ENCODE peak calls at places on chromosomes 4 and X, in eight cellular contexts. One of them, this sample, is unnamed.

GRCh38 chr4:176034498-176034897 is 31.1 kb upstream of the WDR17 start:
- DNase-seq in pancreas: no peak
- DNase-seq in GM23248: peak; percentile 63
- DNase-seq in psoas muscle: no peak
- DNase-seq in cardiac muscle cell: peak; percentile 59
- DNase-seq in astrocyte: peak; percentile 33
- DNase-seq in aorta: no peak
- DNase-seq in lower lobe of right lung: no peak
- DNase-seq in this sample: peak; percentile 11

GRCh38 chr4:113052379-113052951 is 3.0 kb downstream of the ANK2 start:
- DNase-seq in psoas muscle: no peak
- DNase-seq in lower lobe of right lung: no peak
- DNase-seq in astrocyte: peak; percentile 86
- DNase-seq in pancreas: no peak
- DNase-seq in aorta: no peak
- DNase-seq in GM23248: peak; percentile 65
- DNase-seq in cardiac muscle cell: peak; percentile 3
- DNase-seq in this sample: no peak

GRCh38 chr4:183035726-183036415 is 63.2 kb upstream of the WWC2 start:
- DNase-seq in pancreas: no peak
- DNase-seq in aorta: no peak
- DNase-seq in cardiac muscle cell: no peak
- DNase-seq in GM23248: no peak
- DNase-seq in psoas muscle: no peak
- DNase-seq in astrocyte: no peak
- DNase-seq in lower lobe of right lung: no peak
- DNase-seq in this sample: no peak

GRCh38 chrX:41825796-41826195 is 97.6 kb downstream of the CASK start:
- DNase-seq in pancreas: no peak
- DNase-seq in aorta: no peak
- DNase-seq in psoas muscle: no peak
- DNase-seq in astrocyte: no peak
- DNase-seq in cardiac muscle cell: no peak
- DNase-seq in GM23248: no peak
- DNase-seq in lower lobe of right lung: no peak
- DNase-seq in this sample: no peak

GRCh38 chrX:16125520-16126149 is 2.3 kb downstream of the GRPR start:
- DNase-seq in lower lobe of right lung: no peak
- DNase-seq in psoas muscle: no peak
- DNase-seq in aorta: no peak
- DNase-seq in cardiac muscle cell: no peak
- DNase-seq in pancreas: no peak
- DNase-seq in astrocyte: no peak
- DNase-seq in GM23248: no peak
- DNase-seq in this sample: no peak

GRCh38 chrX:71910526-71911022 is at the start of gene NHSL2:
- DNase-seq in psoas muscle: peak; percentile 29
- DNase-seq in aorta: peak; percentile 78
- DNase-seq in lower lobe of right lung: peak; percentile 40
- DNase-seq in cardiac muscle cell: peak; percentile 16
- DNase-seq in pancreas: no peak
- DNase-seq in astrocyte: peak; percentile 44
- DNase-seq in GM23248: peak; percentile 57
- DNase-seq in this sample: no peak

GRCh38 chrX:22652596-22652995 is 347.2 kb upstream of the DDX53 start:
- DNase-seq in aorta: no peak
- DNase-seq in psoas muscle: no peak
- DNase-seq in GM23248: peak; percentile 42
- DNase-seq in cardiac muscle cell: peak; percentile 36
- DNase-seq in lower lobe of right lung: no peak
- DNase-seq in pancreas: no peak
- DNase-seq in astrocyte: peak; percentile 48
- DNase-seq in this sample: peak; percentile 17

GRCh38 chr4:105896984-105897760 is 1.9 kb downstream of the NPNT start:
- DNase-seq in pancreas: no peak
- DNase-seq in lower lobe of right lung: no peak
- DNase-seq in astrocyte: no peak
- DNase-seq in psoas muscle: no peak
- DNase-seq in GM23248: no peak
- DNase-seq in aorta: no peak
- DNase-seq in cardiac muscle cell: no peak
- DNase-seq in this sample: no peak

GRCh38 chr4:113433536-113434246 is 327.8 kb downstream of the CAMK2D start:
- DNase-seq in lower lobe of right lung: no peak
- DNase-seq in cardiac muscle cell: peak; percentile 22
- DNase-seq in pancreas: no peak
- DNase-seq in aorta: no peak
- DNase-seq in psoas muscle: no peak
- DNase-seq in astrocyte: peak; percentile 39
- DNase-seq in GM23248: peak; percentile 74
- DNase-seq in this sample: no peak

GRCh38 chr4:126216611-126217010 is 901.9 kb downstream of the FAT4 start:
- DNase-seq in aorta: no peak
- DNase-seq in psoas muscle: no peak
- DNase-seq in astrocyte: no peak
- DNase-seq in GM23248: no peak
- DNase-seq in cardiac muscle cell: no peak
- DNase-seq in pancreas: no peak
- DNase-seq in lower lobe of right lung: no peak
- DNase-seq in this sample: no peak

GRCh38 chrX:20252392-20253231 is 14.1 kb downstream of the RPS6KA3 start:
- DNase-seq in lower lobe of right lung: peak; percentile 61
- DNase-seq in aorta: no peak
- DNase-seq in pancreas: peak; percentile 53
- DNase-seq in cardiac muscle cell: peak; percentile 61
- DNase-seq in psoas muscle: peak; percentile 45
- DNase-seq in astrocyte: peak; percentile 19
- DNase-seq in GM23248: peak; percentile 51
- DNase-seq in this sample: peak; percentile 75

GRCh38 chr4:18390655-18391369 is 369.3 kb upstream of the LCORL start:
- DNase-seq in lower lobe of right lung: no peak
- DNase-seq in cardiac muscle cell: no peak
- DNase-seq in GM23248: peak; percentile 9
- DNase-seq in pancreas: no peak
- DNase-seq in astrocyte: no peak
- DNase-seq in psoas muscle: no peak
- DNase-seq in aorta: no peak
- DNase-seq in this sample: no peak

GRCh38 chr4:34293459-34293858 is 1950.9 kb downstream of the ARAP2 start:
- DNase-seq in aorta: no peak
- DNase-seq in astrocyte: no peak
- DNase-seq in lower lobe of right lung: no peak
- DNase-seq in psoas muscle: no peak
- DNase-seq in cardiac muscle cell: no peak
- DNase-seq in pancreas: no peak
- DNase-seq in GM23248: no peak
- DNase-seq in this sample: no peak

GRCh38 chr4:34289489-34289888 is 1954.8 kb downstream of the ARAP2 start:
- DNase-seq in cardiac muscle cell: no peak
- DNase-seq in pancreas: no peak
- DNase-seq in lower lobe of right lung: no peak
- DNase-seq in astrocyte: no peak
- DNase-seq in aorta: no peak
- DNase-seq in psoas muscle: no peak
- DNase-seq in GM23248: peak; percentile 13
- DNase-seq in this sample: no peak

GRCh38 chr4:34289962-34290361 is 1954.4 kb downstream of the ARAP2 start:
- DNase-seq in psoas muscle: no peak
- DNase-seq in GM23248: no peak
- DNase-seq in cardiac muscle cell: no peak
- DNase-seq in aorta: no peak
- DNase-seq in pancreas: no peak
- DNase-seq in astrocyte: no peak
- DNase-seq in lower lobe of right lung: no peak
- DNase-seq in this sample: no peak
- H3K4me3 ChIP-seq in psoas muscle: no peak overlapping the region
- H3K4me3 ChIP-seq in GM23248: no peak overlapping the region
- H3K4me3 ChIP-seq in cardiac muscle cell: no peak overlapping the region
- H3K4me3 ChIP-seq in aorta: no peak overlapping the region
- H3K4me3 ChIP-seq in pancreas: no peak overlapping the region
- H3K4me3 ChIP-seq in astrocyte: no peak overlapping the region
- H3K4me3 ChIP-seq in lower lobe of right lung: no peak overlapping the region
- H3K4me3 ChIP-seq in this sample: no peak overlapping the region

GRCh38 chrX:9745417-9746115 is 20.1 kb downstream of the GPR143 start:
- DNase-seq in lower lobe of right lung: no peak
- DNase-seq in GM23248: peak; percentile 6
- DNase-seq in psoas muscle: no peak
- DNase-seq in cardiac muscle cell: peak; percentile 78
- DNase-seq in pancreas: no peak
- DNase-seq in astrocyte: peak; percentile 8
- DNase-seq in aorta: no peak
- DNase-seq in this sample: peak; percentile 32

GRCh38 chrX:9749141-9749540 is 16.5 kb downstream of the GPR143 start:
- DNase-seq in aorta: no peak
- DNase-seq in pancreas: no peak
- DNase-seq in GM23248: no peak
- DNase-seq in cardiac muscle cell: no peak
- DNase-seq in psoas muscle: no peak
- DNase-seq in lower lobe of right lung: no peak
- DNase-seq in astrocyte: no peak
- DNase-seq in this sample: no peak

GRCh38 chrX:9747644-9748043 is 18.0 kb downstream of the GPR143 start:
- DNase-seq in astrocyte: no peak
- DNase-seq in lower lobe of right lung: no peak
- DNase-seq in GM23248: no peak
- DNase-seq in pancreas: no peak
- DNase-seq in cardiac muscle cell: no peak
- DNase-seq in aorta: no peak
- DNase-seq in psoas muscle: no peak
- DNase-seq in this sample: no peak

GRCh38 chrX:9746148-9746880 is 19.3 kb downstream of the GPR143 start:
- DNase-seq in psoas muscle: no peak
- DNase-seq in astrocyte: peak; percentile 77
- DNase-seq in pancreas: no peak
- DNase-seq in lower lobe of right lung: no peak
- DNase-seq in cardiac muscle cell: peak; percentile 80
- DNase-seq in GM23248: peak; percentile 27
- DNase-seq in aorta: no peak
- DNase-seq in this sample: no peak
- H3K27ac ChIP-seq in psoas muscle: no peak overlapping the region
- H3K27ac ChIP-seq in astrocyte: peak overlapping the region; percentile 54
- H3K27ac ChIP-seq in pancreas: no peak overlapping the region
- H3K27ac ChIP-seq in lower lobe of right lung: peak overlapping the region; percentile 24
- H3K27ac ChIP-seq in cardiac muscle cell: no peak overlapping the region
- H3K27ac ChIP-seq in GM23248: no peak overlapping the region
- H3K27ac ChIP-seq in aorta: no peak overlapping the region
- H3K27ac ChIP-seq in this sample: peak overlapping the region; percentile 53

GRCh38 chr4:1795304-1796195 is 2.5 kb downstream of the FGFR3 start:
- DNase-seq in aorta: no peak
- DNase-seq in cardiac muscle cell: no peak
- DNase-seq in GM23248: no peak
- DNase-seq in pancreas: no peak
- DNase-seq in lower lobe of right lung: no peak
- DNase-seq in astrocyte: no peak
- DNase-seq in psoas muscle: no peak
- DNase-seq in this sample: no peak
- H3K4me3 ChIP-seq in aorta: no peak overlapping the region
- H3K4me3 ChIP-seq in cardiac muscle cell: peak overlapping the region; percentile 54
- H3K4me3 ChIP-seq in GM23248: no peak overlapping the region
- H3K4me3 ChIP-seq in pancreas: peak overlapping the region; percentile 37
- H3K4me3 ChIP-seq in lower lobe of right lung: peak overlapping the region; percentile 64
- H3K4me3 ChIP-seq in astrocyte: no peak overlapping the region
- H3K4me3 ChIP-seq in psoas muscle: peak overlapping the region; percentile 60
- H3K4me3 ChIP-seq in this sample: no peak overlapping the region

DNA sequence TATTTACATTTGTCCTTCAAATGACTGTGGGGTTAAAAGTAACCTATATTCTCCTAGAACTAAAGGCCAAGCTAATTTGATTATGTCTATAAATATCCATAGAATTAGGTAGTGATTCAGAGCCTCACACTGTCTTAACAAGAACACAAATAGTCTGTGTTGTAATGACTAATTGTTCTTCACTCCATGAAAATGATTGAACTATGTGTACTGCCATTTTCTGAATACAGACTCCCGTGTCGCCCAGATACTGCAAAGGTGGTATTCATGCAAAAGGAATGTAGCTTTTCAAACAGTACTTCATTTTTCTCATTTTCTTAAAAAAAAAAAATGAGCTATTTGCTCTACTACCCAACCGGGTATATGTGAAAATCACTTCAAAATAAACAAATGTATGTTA is 11.3 kb upstream of the PHKA2 start:
- DNase-seq in astrocyte: peak; percentile 79
- DNase-seq in psoas muscle: no peak
- DNase-seq in lower lobe of right lung: no peak
- DNase-seq in cardiac muscle cell: peak; percentile 49
- DNase-seq in GM23248: peak; percentile 72
- DNase-seq in aorta: no peak
- DNase-seq in pancreas: no peak
- DNase-seq in this sample: no peak
- H3K27ac ChIP-seq in astrocyte: peak overlapping the region; percentile 97
- H3K27ac ChIP-seq in psoas muscle: no peak overlapping the region
- H3K27ac ChIP-seq in lower lobe of right lung: no peak overlapping the region
- H3K27ac ChIP-seq in cardiac muscle cell: no peak overlapping the region
- H3K27ac ChIP-seq in GM23248: peak overlapping the region; percentile 97
- H3K27ac ChIP-seq in aorta: no peak overlapping the region
- H3K27ac ChIP-seq in pancreas: no peak overlapping the region
- H3K27ac ChIP-seq in this sample: no peak overlapping the region

GRCh38 chr4:1171306-1172227 is 816 bp downstream of the SPON2 start:
- DNase-seq in astrocyte: no peak
- DNase-seq in cardiac muscle cell: peak; percentile 45
- DNase-seq in lower lobe of right lung: no peak
- DNase-seq in aorta: peak; percentile 81
- DNase-seq in GM23248: peak; percentile 43
- DNase-seq in pancreas: peak; percentile 81
- DNase-seq in psoas muscle: peak; percentile 45
- DNase-seq in this sample: no peak
- H3K4me3 ChIP-seq in astrocyte: peak overlapping the region; percentile 42
- H3K4me3 ChIP-seq in cardiac muscle cell: peak overlapping the region; percentile 0
- H3K4me3 ChIP-seq in lower lobe of right lung: peak overlapping the region; percentile 53
- H3K4me3 ChIP-seq in aorta: no peak overlapping the region
- H3K4me3 ChIP-seq in GM23248: peak overlapping the region; percentile 26
- H3K4me3 ChIP-seq in pancreas: peak overlapping the region; percentile 1
- H3K4me3 ChIP-seq in psoas muscle: peak overlapping the region; percentile 55
- H3K4me3 ChIP-seq in this sample: no peak overlapping the region

GRCh38 chr4:74055096-74055495 is 16.6 kb upstream of the CXCL3 start:
- DNase-seq in lower lobe of right lung: no peak
- DNase-seq in pancreas: no peak
- DNase-seq in GM23248: no peak
- DNase-seq in astrocyte: no peak
- DNase-seq in aorta: no peak
- DNase-seq in cardiac muscle cell: no peak
- DNase-seq in psoas muscle: no peak
- DNase-seq in this sample: no peak

GRCh38 chr4:74056858-74057562 is 18.5 kb upstream of the CXCL3 start:
- DNase-seq in GM23248: peak; percentile 91
- DNase-seq in psoas muscle: no peak
- DNase-seq in astrocyte: peak; percentile 77
- DNase-seq in pancreas: no peak
- DNase-seq in lower lobe of right lung: no peak
- DNase-seq in cardiac muscle cell: peak; percentile 83
- DNase-seq in aorta: no peak
- DNase-seq in this sample: no peak

GRCh38 chr4:74056114-74056857 is 17.8 kb upstream of the CXCL3 start:
- DNase-seq in pancreas: no peak
- DNase-seq in GM23248: peak; percentile 83
- DNase-seq in psoas muscle: no peak
- DNase-seq in cardiac muscle cell: peak; percentile 45
- DNase-seq in astrocyte: peak; percentile 54
- DNase-seq in lower lobe of right lung: no peak
- DNase-seq in aorta: no peak
- DNase-seq in this sample: no peak

GRCh38 chr4:74054483-74055032 is 16.1 kb upstream of the CXCL3 start:
- DNase-seq in aorta: no peak
- DNase-seq in pancreas: no peak
- DNase-seq in psoas muscle: no peak
- DNase-seq in astrocyte: no peak
- DNase-seq in lower lobe of right lung: no peak
- DNase-seq in cardiac muscle cell: no peak
- DNase-seq in GM23248: no peak
- DNase-seq in this sample: no peak

GRCh38 chr4:74055498-74055897 is 17.0 kb upstream of the CXCL3 start:
- DNase-seq in cardiac muscle cell: no peak
- DNase-seq in psoas muscle: no peak
- DNase-seq in pancreas: no peak
- DNase-seq in astrocyte: no peak
- DNase-seq in lower lobe of right lung: no peak
- DNase-seq in GM23248: no peak
- DNase-seq in aorta: no peak
- DNase-seq in this sample: no peak
- H3K27ac ChIP-seq in cardiac muscle cell: no peak overlapping the region
- H3K27ac ChIP-seq in psoas muscle: no peak overlapping the region
- H3K27ac ChIP-seq in pancreas: no peak overlapping the region
- H3K27ac ChIP-seq in astrocyte: no peak overlapping the region
- H3K27ac ChIP-seq in lower lobe of right lung: no peak overlapping the region
- H3K27ac ChIP-seq in GM23248: peak overlapping the region; percentile 86
- H3K27ac ChIP-seq in aorta: no peak overlapping the region
- H3K27ac ChIP-seq in this sample: no peak overlapping the region

This sample was measured in adrenal gland.